ENCODE peak calls at places on chromosomes 7 and 10, in four cellular contexts. One of them, this sample, is unnamed. For H3K9me3, the result is how much of the 10 kb centered on the place peaks cover.

GRCh38 chr10:81696609-81697388 is 178.2 kb upstream of the NRG3 start:
- DNase-seq in CD4-positive, alpha-beta T cell: no peak
- DNase-seq in adrenal gland: peak
- DNase-seq in fibroblast of lung: no peak
- DNase-seq in this sample: no peak

GRCh38 chr10:118405933-118406332 is 63.8 kb upstream of the FAM204A start:
- DNase-seq in fibroblast of lung: no peak
- DNase-seq in CD4-positive, alpha-beta T cell: no peak
- DNase-seq in adrenal gland: no peak
- DNase-seq in this sample: no peak

GRCh38 chr7:121126201-121126600 is 137.7 kb downstream of the CPED1 start:
- DNase-seq in adrenal gland: no peak
- DNase-seq in fibroblast of lung: no peak
- DNase-seq in CD4-positive, alpha-beta T cell: no peak
- DNase-seq in this sample: no peak

GRCh38 chr10:79890469-79890868 is 58.4 kb downstream of the SFTPD start:
- DNase-seq in adrenal gland: no peak
- DNase-seq in CD4-positive, alpha-beta T cell: no peak
- DNase-seq in fibroblast of lung: no peak
- DNase-seq in this sample: no peak

GRCh38 chr10:31739759-31740158 is 188.9 kb downstream of the ARHGAP12 start:
- DNase-seq in CD4-positive, alpha-beta T cell: no peak
- DNase-seq in adrenal gland: no peak
- DNase-seq in fibroblast of lung: peak
- DNase-seq in this sample: no peak

GRCh38 chr10:13100349-13101294 is 659 bp downstream of the OPTN start:
- DNase-seq in adrenal gland: peak
- DNase-seq in fibroblast of lung: peak
- DNase-seq in CD4-positive, alpha-beta T cell: no peak
- DNase-seq in this sample: no peak

GRCh38 chr10:72162978-72163377 is 52.8 kb upstream of the ANAPC16 start:
- DNase-seq in adrenal gland: no peak
- DNase-seq in CD4-positive, alpha-beta T cell: no peak
- DNase-seq in fibroblast of lung: peak
- DNase-seq in this sample: no peak

GRCh38 chr7:150428671-150429451 is 21.6 kb upstream of the GIMAP8 start:
- DNase-seq in adrenal gland: peak
- DNase-seq in fibroblast of lung: peak
- DNase-seq in CD4-positive, alpha-beta T cell: no peak
- DNase-seq in this sample: peak

DNA sequence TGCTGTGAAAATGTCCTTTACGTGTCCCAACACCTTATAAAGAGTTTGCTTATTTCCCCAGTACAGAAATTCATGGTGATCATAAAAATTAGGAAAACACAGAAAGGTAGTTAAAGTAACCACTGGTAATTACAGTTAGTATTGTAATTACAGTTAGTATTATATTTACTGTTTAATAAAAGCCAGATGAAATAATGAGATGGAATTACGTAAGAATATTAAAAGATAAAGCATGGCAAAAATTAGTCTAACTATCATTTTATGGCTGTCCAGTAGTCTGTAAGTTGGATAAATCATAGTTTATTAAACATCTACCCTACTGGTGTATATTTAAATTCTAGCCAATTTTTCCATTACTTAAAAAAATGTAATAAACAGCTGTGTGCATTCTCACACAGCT is 638.8 kb downstream of the ACTR3B start:
- DNase-seq in adrenal gland: no peak
- DNase-seq in CD4-positive, alpha-beta T cell: no peak
- DNase-seq in fibroblast of lung: no peak
- DNase-seq in this sample: no peak
- H3K9me3 ChIP-seq in adrenal gland: under half
- H3K9me3 ChIP-seq in CD4-positive, alpha-beta T cell: under half
- H3K9me3 ChIP-seq in fibroblast of lung: under half
- H3K9me3 ChIP-seq in this sample: half or more

DNA sequence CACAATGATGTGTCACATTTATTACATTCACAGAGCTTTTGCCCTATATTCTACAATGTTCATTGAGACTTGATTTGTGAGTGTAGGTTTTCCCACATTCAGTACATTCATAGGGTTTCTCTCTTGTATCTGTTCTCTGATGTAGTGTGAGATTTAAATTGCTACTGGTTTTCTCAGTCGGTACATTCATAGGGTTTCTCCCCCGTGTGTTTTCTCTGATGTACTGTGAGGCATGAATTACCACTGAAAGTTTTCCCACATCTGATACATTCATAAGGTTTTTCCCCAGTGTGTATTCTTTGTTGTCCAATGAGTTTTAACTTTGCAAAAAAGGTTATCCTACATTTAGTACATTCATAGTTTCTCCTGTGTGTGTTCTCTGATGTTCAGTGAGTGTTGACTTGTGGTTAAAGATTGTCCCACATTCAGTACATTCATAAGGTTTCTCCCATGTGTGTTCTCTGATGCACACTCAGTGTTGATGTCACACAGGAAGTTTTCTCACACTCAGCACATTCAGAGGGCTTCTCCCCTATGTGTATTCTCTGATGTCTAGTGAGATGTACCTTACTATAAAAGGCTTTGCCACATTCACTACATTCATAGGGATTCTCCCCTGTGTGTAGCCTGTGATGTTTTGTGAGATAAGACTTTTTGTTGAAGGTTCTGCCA is 63.0 kb downstream of the ZNF248 start:
- DNase-seq in CD4-positive, alpha-beta T cell: no peak
- DNase-seq in adrenal gland: no peak
- DNase-seq in fibroblast of lung: no peak
- DNase-seq in this sample: no peak
- H3K9me3 ChIP-seq in CD4-positive, alpha-beta T cell: under half
- H3K9me3 ChIP-seq in adrenal gland: under half
- H3K9me3 ChIP-seq in fibroblast of lung: under half
- H3K9me3 ChIP-seq in this sample: under half

DNA sequence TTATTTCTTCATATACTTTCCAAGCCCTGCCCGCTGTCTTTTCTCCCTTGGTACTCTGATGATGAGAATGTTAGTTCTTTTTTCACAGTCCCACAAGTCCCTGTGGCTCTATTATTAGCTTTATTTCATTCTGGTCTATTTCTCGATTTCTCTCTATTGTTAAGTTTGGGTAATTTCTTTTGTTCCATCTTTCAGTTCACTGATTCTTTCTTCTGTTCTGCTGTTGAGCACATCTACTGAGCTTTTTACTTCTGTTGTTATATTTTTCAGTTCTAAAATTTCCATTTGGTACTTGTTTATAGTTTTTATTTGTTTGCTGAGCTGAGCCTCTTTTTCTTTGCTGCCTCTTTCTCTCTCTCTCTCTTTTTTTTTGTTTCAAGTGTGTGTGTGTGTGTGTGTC is 102.9 kb downstream of the CCNY start:
- DNase-seq in adrenal gland: no peak
- DNase-seq in fibroblast of lung: no peak
- DNase-seq in CD4-positive, alpha-beta T cell: no peak
- DNase-seq in this sample: no peak
- H3K9me3 ChIP-seq in adrenal gland: under half
- H3K9me3 ChIP-seq in fibroblast of lung: under half
- H3K9me3 ChIP-seq in CD4-positive, alpha-beta T cell: half or more
- H3K9me3 ChIP-seq in this sample: under half

GRCh38 chr7:157675427-157675930 is 338.7 kb downstream of the DNAJB6 start:
- DNase-seq in adrenal gland: no peak
- DNase-seq in fibroblast of lung: no peak
- DNase-seq in CD4-positive, alpha-beta T cell: no peak
- DNase-seq in this sample: no peak

GRCh38 chr7:157674027-157674714 is 337.4 kb downstream of the DNAJB6 start:
- DNase-seq in CD4-positive, alpha-beta T cell: no peak
- DNase-seq in fibroblast of lung: no peak
- DNase-seq in adrenal gland: no peak
- DNase-seq in this sample: no peak

GRCh38 chr7:157674715-157675426 is 338.1 kb downstream of the DNAJB6 start:
- DNase-seq in adrenal gland: no peak
- DNase-seq in fibroblast of lung: no peak
- DNase-seq in CD4-positive, alpha-beta T cell: no peak
- DNase-seq in this sample: no peak

GRCh38 chr7:157676456-157677255 is 339.9 kb downstream of the DNAJB6 start:
- DNase-seq in CD4-positive, alpha-beta T cell: no peak
- DNase-seq in fibroblast of lung: peak
- DNase-seq in adrenal gland: no peak
- DNase-seq in this sample: no peak

DNA sequence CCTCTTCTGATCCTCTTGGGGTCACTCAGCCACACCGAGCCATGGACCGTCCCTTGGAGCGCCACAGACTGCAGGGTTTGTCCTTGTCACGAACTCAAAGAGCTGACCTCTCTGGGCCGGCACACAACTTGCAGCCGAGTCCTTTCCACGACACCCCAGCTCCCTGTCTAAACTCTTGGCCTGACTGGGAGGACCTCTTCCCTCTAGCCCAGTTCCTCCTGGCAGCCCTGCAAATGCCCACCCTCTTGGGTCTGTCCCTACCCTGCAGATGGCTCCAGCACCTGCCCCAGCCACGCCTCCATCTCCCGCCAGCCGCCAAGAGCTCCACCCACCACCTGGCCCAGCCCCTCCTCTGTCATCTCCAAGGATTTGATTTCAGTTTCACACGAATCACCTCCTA is 339.2 kb downstream of the DNAJB6 start:
- DNase-seq in fibroblast of lung: no peak
- DNase-seq in CD4-positive, alpha-beta T cell: no peak
- DNase-seq in adrenal gland: no peak
- DNase-seq in this sample: no peak
- H3K9me3 ChIP-seq in fibroblast of lung: under half
- H3K9me3 ChIP-seq in CD4-positive, alpha-beta T cell: under half
- H3K9me3 ChIP-seq in adrenal gland: under half
- H3K9me3 ChIP-seq in this sample: half or more

DNA sequence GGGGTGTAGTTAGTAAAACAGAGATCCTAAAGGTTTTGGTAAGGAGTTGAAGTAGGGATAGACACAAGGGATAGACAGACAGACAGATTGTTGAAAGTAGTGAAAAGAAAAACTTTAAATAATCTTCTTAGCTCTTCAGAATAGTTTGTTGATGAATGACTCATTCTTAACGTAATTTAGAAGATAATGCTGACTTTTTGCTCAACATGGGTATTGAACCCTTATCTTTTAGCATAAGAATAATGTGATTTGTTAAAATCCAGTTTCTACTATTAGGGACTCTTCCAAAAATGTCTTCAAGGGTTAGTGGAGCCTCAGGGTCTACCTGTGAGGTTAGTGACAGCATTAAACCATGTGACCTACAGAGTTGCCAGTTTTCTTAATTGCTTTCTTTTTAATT is 411.2 kb downstream of the ETV1 start:
- DNase-seq in adrenal gland: no peak
- DNase-seq in CD4-positive, alpha-beta T cell: no peak
- DNase-seq in fibroblast of lung: no peak
- DNase-seq in this sample: no peak
- H3K9me3 ChIP-seq in adrenal gland: under half
- H3K9me3 ChIP-seq in CD4-positive, alpha-beta T cell: under half
- H3K9me3 ChIP-seq in fibroblast of lung: under half
- H3K9me3 ChIP-seq in this sample: under half

GRCh38 chr7:158030071-158030470 is 557.6 kb downstream of the PTPRN2 start:
- DNase-seq in adrenal gland: no peak
- DNase-seq in CD4-positive, alpha-beta T cell: no peak
- DNase-seq in fibroblast of lung: no peak
- DNase-seq in this sample: no peak

GRCh38 chr7:158028971-158029370 is 558.7 kb downstream of the PTPRN2 start:
- DNase-seq in CD4-positive, alpha-beta T cell: no peak
- DNase-seq in fibroblast of lung: no peak
- DNase-seq in adrenal gland: no peak
- DNase-seq in this sample: no peak

GRCh38 chr7:158027646-158028045 is 560.0 kb downstream of the PTPRN2 start:
- DNase-seq in CD4-positive, alpha-beta T cell: no peak
- DNase-seq in adrenal gland: no peak
- DNase-seq in fibroblast of lung: no peak
- DNase-seq in this sample: no peak

GRCh38 chr7:158029431-158029938 is 558.1 kb downstream of the PTPRN2 start:
- DNase-seq in adrenal gland: no peak
- DNase-seq in fibroblast of lung: no peak
- DNase-seq in CD4-positive, alpha-beta T cell: no peak
- DNase-seq in this sample: no peak

GRCh38 chr7:158028290-158028941 is 559.2 kb downstream of the PTPRN2 start:
- DNase-seq in fibroblast of lung: no peak
- DNase-seq in CD4-positive, alpha-beta T cell: no peak
- DNase-seq in adrenal gland: no peak
- DNase-seq in this sample: no peak
- H3K9me3 ChIP-seq in fibroblast of lung: under half
- H3K9me3 ChIP-seq in CD4-positive, alpha-beta T cell: under half
- H3K9me3 ChIP-seq in adrenal gland: under half
- H3K9me3 ChIP-seq in this sample: half or more

GRCh38 chr7:9124320-9124719 is 690.9 kb downstream of the NXPH1 start:
- DNase-seq in CD4-positive, alpha-beta T cell: no peak
- DNase-seq in adrenal gland: no peak
- DNase-seq in fibroblast of lung: no peak
- DNase-seq in this sample: no peak
- H3K9me3 ChIP-seq in CD4-positive, alpha-beta T cell: under half
- H3K9me3 ChIP-seq in adrenal gland: under half
- H3K9me3 ChIP-seq in fibroblast of lung: under half
- H3K9me3 ChIP-seq in this sample: under half